ENCODE peak calls at places on chromosomes 3 and 15, in five cellular contexts. O, A, C, V and M are unnamed samples.

GRCh38 chr15:66132251-66132816 is 121.2 kb downstream of the MEGF11 start:
- DNase-seq in O (no peak), A (no peak), C (no peak), V (no peak), M (no peak)

GRCh38 chr15:61100512-61100911 is 128.6 kb downstream of the RORA start:
- DNase-seq in O (no peak), A (no peak), C (no peak), V (no peak), M (no peak)

GRCh38 chr3:36201546-36201945 is 178.8 kb upstream of the STAC start:
- DNase-seq in O (no peak), A (no peak), C (no peak), V (no peak), M (no peak)

GRCh38 chr15:90213123-90213817 is 12.1 kb downstream of the SEMA4B start:
- DNase-seq in O (no peak), A (no peak), C (no peak), V (no peak), M (no peak)

GRCh38 chr3:177523072-177523675 is 325.9 kb upstream of the TBL1XR1 start:
- DNase-seq in O (no peak), A (no peak), C (no peak), V (no peak), M (no peak)

GRCh38 chr15:73320619-73321180 is 48.1 kb downstream of the HCN4 start:
- DNase-seq in O (no peak), A (no peak), C (no peak), V (no peak), M (no peak)

GRCh38 chr15:85730001-85730820 is 64.5 kb downstream of the KLHL25 start:
- DNase-seq in O (no peak), A (peak; percentile 49), C (peak; percentile 81), V (peak; percentile 51), M (peak; percentile 45)

GRCh38 chr3:15755181-15755580 is 42.6 kb downstream of the ANKRD28 start:
- DNase-seq in O (no peak), A (no peak), C (no peak), V (no peak), M (no peak)

GRCh38 chr3:54577313-54577712 is 350.5 kb downstream of the LRTM1 start:
- DNase-seq in O (no peak), A (no peak), C (no peak), V (no peak), M (no peak)

GRCh38 chr15:57540736-57541135 is 51.0 kb upstream of the MYZAP start:
- DNase-seq in O (no peak), A (no peak), C (no peak), V (no peak), M (no peak)

GRCh38 chr15:68347392-68347791 is 69.8 kb downstream of the FEM1B start:
- DNase-seq in O (no peak), A (no peak), C (no peak), V (no peak), M (no peak)

GRCh38 chr3:186990878-186991308 is 60.6 kb downstream of the ST6GAL1 start:
- DNase-seq in O (no peak), A (no peak), C (no peak), V (no peak), M (no peak)

GRCh38 chr3:37993811-37994638 is 3.4 kb downstream of the VILL start:
- DNase-seq in O (peak; percentile 73), A (peak; percentile 51), C (peak; percentile 93), V (no peak), M (peak; percentile 83)

GRCh38 chr3:78506581-78507195 is 1261.1 kb downstream of the ROBO1 start:
- DNase-seq in O (no peak), A (no peak), C (peak; percentile 25), V (peak; percentile 8), M (no peak)

GRCh38 chr3:185820973-185821758 is 3.7 kb downstream of the IGF2BP2 start:
- DNase-seq in O (no peak), A (no peak), C (peak; percentile 84), V (no peak), M (no peak)

GRCh38 chr15:63504979-63505841 is 817 bp downstream of the USP3 start:
- DNase-seq in O (peak; percentile 54), A (no peak), C (peak; percentile 52), V (no peak), M (peak; percentile 51)
- H3K4me1 ChIP-seq in O (peaks cover 38% of the 10 kb centered on the region), A (peaks cover 65% of the 10 kb centered on the region), C (peaks cover 20% of the 10 kb centered on the region), V (peaks cover 3% of the 10 kb centered on the region), M (peaks cover 43% of the 10 kb centered on the region)

DNA sequence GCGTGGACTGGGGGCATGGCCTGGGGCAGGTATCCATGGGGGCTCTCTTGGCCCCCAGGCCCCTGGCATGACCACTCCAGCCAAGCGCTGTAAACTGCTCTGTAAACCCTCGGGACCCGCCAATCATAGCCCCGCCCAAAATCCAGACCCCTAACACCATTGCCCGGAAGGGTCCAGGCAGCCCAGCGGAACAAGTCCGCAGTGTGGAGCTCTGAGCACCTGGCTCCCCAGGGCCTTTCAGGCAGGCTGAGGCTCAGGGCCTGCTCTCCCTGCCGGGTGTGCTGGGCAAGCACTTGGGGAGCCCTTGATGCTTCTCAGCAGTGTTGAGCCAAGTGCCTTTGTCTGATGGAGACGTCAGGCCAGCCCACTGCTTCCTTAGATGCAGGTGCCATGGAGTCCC is 106.2 kb downstream of the TLE3 start:
- DNase-seq in O (no peak), A (no peak), C (no peak), V (no peak), M (no peak)
- H3K4me3 ChIP-seq in O (no peak overlapping the region), A (no peak overlapping the region), C (no peak overlapping the region), V (no peak overlapping the region), M (no peak overlapping the region)

DNA sequence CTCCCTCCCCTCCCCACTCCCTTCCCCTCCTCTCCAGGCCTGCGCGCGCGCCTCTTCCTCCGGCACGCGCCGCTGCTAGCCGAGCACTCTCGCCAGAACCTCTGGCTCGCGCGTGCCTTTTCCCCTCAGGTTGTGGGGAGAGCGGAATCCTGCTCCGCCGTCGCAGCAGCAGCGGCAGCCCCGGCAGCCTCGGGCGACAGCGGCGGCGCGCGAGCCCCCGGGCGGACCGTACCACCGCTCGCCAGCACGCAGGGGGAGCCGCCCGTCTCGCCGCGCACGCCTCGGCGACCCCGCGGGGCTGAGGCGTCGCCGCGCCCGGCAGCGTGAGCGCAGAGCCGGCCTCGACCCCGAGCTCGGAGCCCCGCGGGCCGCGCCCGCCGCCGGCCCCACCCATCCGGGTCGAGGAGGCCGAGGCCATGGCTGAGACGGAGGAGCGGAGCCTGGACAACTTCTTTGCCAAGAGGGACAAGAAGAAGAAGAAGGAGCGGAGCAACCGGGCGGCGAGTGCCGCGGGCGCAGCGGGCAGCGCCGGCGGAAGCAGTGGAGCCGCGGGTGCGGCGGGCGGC is at the start of gene CDV3:
- DNase-seq in O (no peak), A (no peak), C (no peak), V (peak; percentile 40), M (no peak)
- H3K4me1 ChIP-seq in O (peaks cover 16% of the 10 kb centered on the region), A (peaks cover 34% of the 10 kb centered on the region), C (peaks cover 15% of the 10 kb centered on the region), V (no peaks in the 10 kb centered on the region), M (peaks cover 47% of the 10 kb centered on the region)

GRCh38 chr3:138937690-138938055 is 9.3 kb downstream of the FOXL2 start:
- DNase-seq in O (no peak), A (no peak), C (no peak), V (no peak), M (no peak)
- H3K4me3 ChIP-seq in O (no peak overlapping the region), A (no peak overlapping the region), C (no peak overlapping the region), V (peak overlapping the region; percentile 29), M (no peak overlapping the region)

DNA sequence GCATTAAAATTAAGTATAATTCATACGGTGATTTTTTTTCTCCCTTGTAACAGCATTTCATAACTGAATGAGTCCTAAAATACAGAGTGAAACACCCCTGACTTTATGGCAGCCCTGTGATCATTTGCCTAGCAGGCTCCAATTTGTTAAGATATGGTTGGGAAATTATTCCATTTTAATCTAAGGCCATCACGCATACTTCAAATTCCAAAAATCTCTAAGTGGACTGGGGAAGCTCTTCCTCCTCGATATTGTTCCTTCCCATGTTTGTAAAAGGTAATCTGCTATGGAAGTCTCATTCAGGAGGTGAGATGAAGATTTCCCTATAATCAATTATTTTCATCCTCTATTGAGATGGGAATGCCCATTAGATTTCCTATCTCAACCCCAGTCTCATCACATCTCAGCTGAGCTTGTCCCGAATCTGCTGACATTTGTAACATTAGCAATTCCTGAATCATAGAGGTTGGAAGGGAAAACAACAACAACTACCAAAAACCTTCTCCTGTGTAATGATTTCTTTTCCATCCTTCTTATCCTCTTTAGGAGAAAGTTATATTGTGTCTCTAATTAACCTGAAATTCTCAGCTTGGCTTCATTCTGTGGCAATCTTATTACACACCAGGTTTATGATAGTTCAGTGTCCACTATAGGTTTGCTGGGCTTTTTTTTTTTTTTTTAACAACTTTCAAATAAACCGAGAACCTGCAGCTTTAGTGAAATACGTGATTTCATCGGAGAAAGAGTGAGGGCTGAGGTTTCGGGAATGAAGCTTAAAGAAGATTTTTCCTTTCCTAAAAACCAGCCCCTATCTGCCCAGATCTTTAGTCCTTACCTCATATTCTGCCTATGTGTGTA is 2.2 kb upstream of the NR2F2 start:
- DNase-seq in O (no peak), A (no peak), C (no peak), V (no peak), M (no peak)
- H3K4me1 ChIP-seq in O (no peaks in the 10 kb centered on the region), A (peaks cover 3% of the 10 kb centered on the region), C (peaks cover 7% of the 10 kb centered on the region), V (peaks cover 5% of the 10 kb centered on the region), M (no peaks in the 10 kb centered on the region)

GRCh38 chr3:154428369-154429206 is 1.4 kb downstream of the GPR149 start:
- DNase-seq in O (no peak), A (no peak), C (no peak), V (no peak), M (no peak)
- H3K4me3 ChIP-seq in O (peak overlapping the region; percentile 40), A (no peak overlapping the region), C (peak overlapping the region; percentile 27), V (peak overlapping the region; percentile 62), M (no peak overlapping the region)

GRCh38 chr15:59260090-59260489 is 53.4 kb downstream of the LDHAL6B start:
- DNase-seq in O (no peak), A (no peak), C (no peak), V (no peak), M (no peak)
- H3K4me1 ChIP-seq in O (no peaks in the 10 kb centered on the region), A (no peaks in the 10 kb centered on the region), C (no peaks in the 10 kb centered on the region), V (no peaks in the 10 kb centered on the region), M (no peaks in the 10 kb centered on the region)

DNA sequence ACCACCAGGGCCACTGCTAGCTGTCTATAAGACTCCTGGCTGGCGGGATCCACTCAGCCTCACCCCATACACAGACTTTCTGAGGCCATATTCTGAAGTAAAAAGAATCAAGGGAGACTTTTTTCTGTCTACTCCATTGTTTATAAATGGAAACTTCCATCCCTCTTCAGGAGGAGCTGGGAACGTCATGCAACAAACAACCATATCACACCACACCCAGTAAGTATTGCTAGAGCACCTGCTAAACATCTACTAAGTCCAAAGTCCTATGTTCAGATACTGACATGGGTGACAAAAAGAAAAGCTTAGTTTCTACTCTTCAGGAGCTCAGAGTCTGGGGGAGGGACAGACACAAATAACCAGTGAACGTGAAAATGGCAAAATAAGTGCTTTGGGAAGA is 324.8 kb upstream of the ONECUT1 start:
- DNase-seq in O (no peak), A (no peak), C (no peak), V (no peak), M (no peak)
- H3K4me3 ChIP-seq in O (no peak overlapping the region), A (no peak overlapping the region), C (no peak overlapping the region), V (no peak overlapping the region), M (no peak overlapping the region)

GRCh38 chr3:65596511-65597224 is 442.1 kb downstream of the MAGI1 start:
- DNase-seq in O (no peak), A (no peak), C (no peak), V (no peak), M (no peak)

GRCh38 chr3:65593780-65594752 is 444.7 kb downstream of the MAGI1 start:
- DNase-seq in O (no peak), A (no peak), C (no peak), V (no peak), M (no peak)

GRCh38 chr3:65595997-65596300 is 442.8 kb downstream of the MAGI1 start:
- DNase-seq in O (no peak), A (no peak), C (no peak), V (no peak), M (no peak)

GRCh38 chr3:65597225-65597951 is 441.3 kb downstream of the MAGI1 start:
- DNase-seq in O (peak; percentile 58), A (no peak), C (peak; percentile 66), V (peak; percentile 95), M (no peak)

GRCh38 chr3:65595222-65595996 is 443.3 kb downstream of the MAGI1 start:
- DNase-seq in O (no peak), A (no peak), C (no peak), V (no peak), M (no peak)
- H3K4me1 ChIP-seq in O (peaks cover 3% of the 10 kb centered on the region), A (no peaks in the 10 kb centered on the region), C (peaks cover 15% of the 10 kb centered on the region), V (peaks cover 2% of the 10 kb centered on the region), M (no peaks in the 10 kb centered on the region)